ENCODE peak calls at places on chromosomes 16 and 17, in nine cellular contexts. J, G, D, F, A, T, M, P and I are unnamed samples.

GRCh38 chr17:29019475-29020181 is 13.8 kb upstream of the SEZ6 start:
- DNase-seq in P (peak; percentile 31), A (peak; percentile 63), T (no peak), F (no peak), J (no peak), D (no peak), M (no peak), G (no peak), I (no peak)

GRCh38 chr17:67258836-67259468 is 14.0 kb upstream of the HELZ start:
- DNase-seq in D (no peak), F (peak; percentile 8), J (no peak), M (no peak), P (no peak), A (no peak), T (no peak), G (no peak), I (no peak)

GRCh38 chr16:72371307-72372081 is 199.5 kb upstream of the PMFBP1 start:
- DNase-seq in M (no peak), F (no peak), P (no peak), G (no peak), A (peak; percentile 83), D (peak; percentile 97), J (no peak), T (peak; percentile 72), I (no peak)

GRCh38 chr17:81593105-81593871 is 41.1 kb upstream of the FAAP100 start:
- DNase-seq in D (no peak), F (no peak), J (no peak), G (no peak), T (no peak), A (no peak), P (no peak), M (no peak), I (no peak)

GRCh38 chr17:17491546-17491988 is 4.6 kb downstream of the RASD1 start:
- DNase-seq in F (no peak), D (no peak), G (peak; percentile 55), M (no peak), P (no peak), A (no peak), J (no peak), T (no peak), I (no peak)

GRCh38 chr16:23967018-23967417 is 131.2 kb downstream of the PRKCB start:
- DNase-seq in F (no peak), M (no peak), J (no peak), G (no peak), P (no peak), D (no peak), A (no peak), T (no peak), I (no peak)

GRCh38 chr17:7323731-7324437 is 5.3 kb downstream of the NEURL4 start:
- DNase-seq in J (peak; percentile 45), A (peak; percentile 72), F (peak; percentile 52), T (no peak), M (no peak), D (peak; percentile 32), P (peak; percentile 67), G (no peak), I (peak; percentile 77)

GRCh38 chr16:69709456-69710084 is 16.8 kb downstream of the NQO1 start:
- DNase-seq in T (peak; percentile 61), A (peak; percentile 77), D (peak; percentile 71), J (peak; percentile 35), G (peak; percentile 42), P (no peak), M (peak; percentile 57), F (no peak), I (no peak)

GRCh38 chr17:2095536-2095910 is 40.6 kb downstream of the HIC1 start:
- DNase-seq in M (no peak), D (no peak), A (peak; percentile 60), T (no peak), G (no peak), P (no peak), J (no peak), F (no peak), I (no peak)

GRCh38 chr17:80891096-80892018 is 100.3 kb upstream of the CHMP6 start:
- DNase-seq in A (no peak), J (peak; percentile 76), M (no peak), T (peak; percentile 98), F (peak; percentile 79), D (peak; percentile 74), P (peak; percentile 30), G (peak; percentile 78), I (no peak)

GRCh38 chr16:55875273-55875672 is at the start of gene CES5A:
- DNase-seq in G (no peak), A (no peak), D (no peak), P (no peak), F (no peak), J (no peak), T (no peak), M (no peak), I (no peak)

GRCh38 chr16:86072328-86073102 is 173.6 kb downstream of the IRF8 start:
- DNase-seq in T (peak; percentile 61), M (no peak), A (peak; percentile 78), F (no peak), D (peak; percentile 75), J (no peak), G (no peak), P (peak; percentile 61), I (no peak)

GRCh38 chr17:82441686-82442487 is 8.7 kb downstream of the CYBC1 start:
- DNase-seq in A (no peak), G (no peak), M (no peak), J (no peak), P (no peak), T (no peak), D (no peak), F (no peak), I (no peak)

GRCh38 chr17:62892870-62893338 is 73.1 kb upstream of the TANC2 start:
- DNase-seq in P (peak; percentile 40), T (peak; percentile 91), A (no peak), G (no peak), J (no peak), D (peak; percentile 83), M (no peak), F (peak; percentile 2), I (peak; percentile 72)

GRCh38 chr16:57503366-57503765 is 17.1 kb upstream of the DOK4 start:
- DNase-seq in P (no peak), D (no peak), M (no peak), A (no peak), G (no peak), J (no peak), F (no peak), T (no peak), I (no peak)

GRCh38 chr17:50520483-50520882 is 12.1 kb upstream of the EPN3 start:
- DNase-seq in P (no peak), M (no peak), G (no peak), D (no peak), J (no peak), A (no peak), F (no peak), T (no peak), I (no peak)

GRCh38 chr16:11312718-11313492 is 31.8 kb upstream of the PRM1 start:
- DNase-seq in F (no peak), D (no peak), A (no peak), P (peak; percentile 59), M (no peak), T (peak; percentile 84), J (no peak), G (no peak), I (no peak)

DNA sequence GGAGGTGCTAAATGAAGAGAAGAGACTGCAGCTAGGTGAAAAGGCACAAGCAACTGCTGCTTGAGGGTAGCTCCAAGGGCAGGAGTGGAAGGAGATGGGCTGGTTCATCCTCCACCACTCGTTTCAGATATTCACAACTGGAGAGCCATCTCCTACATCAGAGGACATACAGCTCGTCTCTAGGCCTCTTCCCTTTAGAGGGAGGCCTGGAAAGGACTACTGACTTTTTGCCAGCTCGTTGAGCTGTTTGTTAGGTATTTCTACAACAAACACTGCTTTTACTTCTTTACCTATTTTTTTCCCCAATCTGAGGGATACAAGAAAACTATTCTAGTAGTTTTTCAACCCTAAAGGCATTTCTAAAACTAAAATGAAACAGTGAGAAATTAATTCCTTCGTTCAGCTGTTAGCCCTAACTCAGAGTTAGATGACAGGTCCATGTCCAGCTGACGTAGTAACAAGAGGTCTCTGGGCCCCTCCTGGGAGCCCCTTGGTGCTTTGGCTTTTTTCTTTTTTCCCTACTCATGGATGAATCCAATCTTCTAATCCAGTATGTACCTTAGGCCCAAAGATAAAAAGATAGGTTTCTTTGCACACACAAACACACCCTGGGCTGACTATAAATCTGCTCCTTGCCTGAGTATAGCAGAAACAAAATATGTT is 47.8 kb upstream of the TBX2 start:
- DNase-seq in M (no peak), T (no peak), F (no peak), J (no peak), A (no peak), D (no peak), G (no peak), P (no peak), I (no peak)
- H3K4me1 ChIP-seq in M (no peaks in the 10 kb centered on the region), T (peaks cover 16% of the 10 kb centered on the region), F (no peaks in the 10 kb centered on the region), J (no peaks in the 10 kb centered on the region), A (peaks cover 28% of the 10 kb centered on the region), D (peaks cover 19% of the 10 kb centered on the region), G (peaks cover 6% of the 10 kb centered on the region), P (peaks cover 6% of the 10 kb centered on the region), I (peaks cover 7% of the 10 kb centered on the region)

GRCh38 chr16:68577352-68577853 is 38.3 kb downstream of the ZFP90 start:
- DNase-seq in F (no peak), P (no peak), A (no peak), M (no peak), G (no peak), D (no peak), T (no peak), J (no peak), I (no peak)
- H3K9me3 ChIP-seq in F (peaks cover 20% of the 10 kb centered on the region), P (peaks cover 19% of the 10 kb centered on the region), A (peaks cover 12% of the 10 kb centered on the region), M (peaks cover 83% of the 10 kb centered on the region), G (peaks cover 95% of the 10 kb centered on the region), D (peaks cover 2% of the 10 kb centered on the region), T (peaks cover 2% of the 10 kb centered on the region), J (peaks cover 85% of the 10 kb centered on the region), I (peaks cover 64% of the 10 kb centered on the region)

GRCh38 chr16:3836641-3837040 is 43.9 kb downstream of the CREBBP start:
- DNase-seq in T (no peak), F (no peak), D (no peak), J (no peak), M (no peak), P (no peak), G (no peak), A (no peak), I (no peak)

GRCh38 chr16:3837851-3838564 is 42.5 kb downstream of the CREBBP start:
- DNase-seq in P (no peak), T (no peak), A (no peak), G (no peak), F (no peak), M (no peak), D (no peak), J (no peak), I (no peak)

GRCh38 chr16:3838600-3839401 is 41.7 kb downstream of the CREBBP start:
- DNase-seq in A (no peak), D (no peak), F (no peak), P (no peak), G (no peak), M (no peak), T (peak; percentile 47), J (no peak), I (no peak)

GRCh38 chr16:3841729-3842508 is 38.6 kb downstream of the CREBBP start:
- DNase-seq in J (no peak), P (no peak), A (no peak), G (no peak), T (no peak), D (no peak), F (no peak), M (peak; percentile 10), I (no peak)

GRCh38 chr16:3839402-3840184 is 40.9 kb downstream of the CREBBP start:
- DNase-seq in G (no peak), M (no peak), J (no peak), A (no peak), F (no peak), T (no peak), D (no peak), P (no peak), I (no peak)
- H3K4me1 ChIP-seq in G (peaks cover 70% of the 10 kb centered on the region), M (peaks cover 55% of the 10 kb centered on the region), J (peaks cover 8% of the 10 kb centered on the region), A (peaks cover 10% of the 10 kb centered on the region), F (peaks cover 4% of the 10 kb centered on the region), T (no peaks in the 10 kb centered on the region), D (no peaks in the 10 kb centered on the region), P (peaks cover 67% of the 10 kb centered on the region), I (peaks cover 37% of the 10 kb centered on the region)

GRCh38 chr16:35565626-35566025 is 2106.2 kb downstream of the TP53TG3F start:
- DNase-seq in A (no peak), D (no peak), M (no peak), J (no peak), F (no peak), P (no peak), T (no peak), G (no peak), I (no peak)
- H3K9me3 ChIP-seq in A (peaks cover 3% of the 10 kb centered on the region), D (peaks cover 14% of the 10 kb centered on the region), M (no peaks in the 10 kb centered on the region), J (peaks cover 28% of the 10 kb centered on the region), F (no peaks in the 10 kb centered on the region), P (no peaks in the 10 kb centered on the region), T (no peaks in the 10 kb centered on the region), G (no peaks in the 10 kb centered on the region), I (no peaks in the 10 kb centered on the region)